ENCODE peak calls at places on chromosomes 3 and 15, in nine cellular contexts. One of them, this sample, is unnamed. For H3K9me3, the result is how much of the 10 kb centered on the place peaks cover.

GRCh38 chr3:38497026-38497425 is 886 bp downstream of the EXOG start:
- DNase-seq in HCT116: no peak
- DNase-seq in endothelial cell of umbilical vein: no peak
- DNase-seq in gastrocnemius medialis: no peak
- DNase-seq in K562: peak
- DNase-seq in adrenal gland: no peak
- DNase-seq in stomach: no peak
- DNase-seq in heart left ventricle: no peak
- DNase-seq in ovary: no peak
- DNase-seq in this sample: no peak

GRCh38 chr15:52259503-52259902 is 36.1 kb downstream of the MYO5C start:
- DNase-seq in HCT116: no peak
- DNase-seq in heart left ventricle: no peak
- DNase-seq in K562: no peak
- DNase-seq in ovary: no peak
- DNase-seq in stomach: no peak
- DNase-seq in gastrocnemius medialis: no peak
- DNase-seq in endothelial cell of umbilical vein: no peak
- DNase-seq in adrenal gland: no peak
- DNase-seq in this sample: no peak

GRCh38 chr3:86785381-86785780 is 205.6 kb downstream of the VGLL3 start:
- DNase-seq in gastrocnemius medialis: no peak
- DNase-seq in HCT116: no peak
- DNase-seq in stomach: no peak
- DNase-seq in adrenal gland: no peak
- DNase-seq in endothelial cell of umbilical vein: no peak
- DNase-seq in ovary: no peak
- DNase-seq in K562: no peak
- DNase-seq in heart left ventricle: no peak
- DNase-seq in this sample: no peak

GRCh38 chr3:163218336-163218735 is 1721.7 kb downstream of the OTOL1 start:
- DNase-seq in gastrocnemius medialis: no peak
- DNase-seq in ovary: no peak
- DNase-seq in HCT116: no peak
- DNase-seq in K562: no peak
- DNase-seq in adrenal gland: no peak
- DNase-seq in stomach: no peak
- DNase-seq in heart left ventricle: no peak
- DNase-seq in endothelial cell of umbilical vein: no peak
- DNase-seq in this sample: no peak

GRCh38 chr3:149252272-149252671 is 30.6 kb upstream of the CP start:
- DNase-seq in stomach: no peak
- DNase-seq in gastrocnemius medialis: no peak
- DNase-seq in endothelial cell of umbilical vein: no peak
- DNase-seq in HCT116: no peak
- DNase-seq in heart left ventricle: no peak
- DNase-seq in adrenal gland: no peak
- DNase-seq in ovary: no peak
- DNase-seq in K562: no peak
- DNase-seq in this sample: no peak

GRCh38 chr3:149554826-149555225 is 80.3 kb downstream of the TM4SF4 start:
- DNase-seq in HCT116: peak
- DNase-seq in adrenal gland: no peak
- DNase-seq in stomach: no peak
- DNase-seq in heart left ventricle: no peak
- DNase-seq in ovary: no peak
- DNase-seq in endothelial cell of umbilical vein: peak
- DNase-seq in K562: no peak
- DNase-seq in gastrocnemius medialis: no peak
- DNase-seq in this sample: no peak

GRCh38 chr15:66477011-66477410 is 20.6 kb downstream of the SNAPC5 start:
- DNase-seq in stomach: no peak
- DNase-seq in adrenal gland: no peak
- DNase-seq in K562: no peak
- DNase-seq in ovary: no peak
- DNase-seq in gastrocnemius medialis: no peak
- DNase-seq in heart left ventricle: no peak
- DNase-seq in endothelial cell of umbilical vein: no peak
- DNase-seq in HCT116: no peak
- DNase-seq in this sample: no peak

GRCh38 chr3:20916966-20917606 is 731.1 kb upstream of the SGO1 start:
- DNase-seq in adrenal gland: no peak
- DNase-seq in ovary: no peak
- DNase-seq in endothelial cell of umbilical vein: no peak
- DNase-seq in gastrocnemius medialis: no peak
- DNase-seq in HCT116: no peak
- DNase-seq in heart left ventricle: no peak
- DNase-seq in stomach: no peak
- DNase-seq in K562: no peak
- DNase-seq in this sample: no peak

GRCh38 chr15:85778107-85778776 is 16.5 kb downstream of the KLHL25 start:
- DNase-seq in adrenal gland: no peak
- DNase-seq in ovary: no peak
- DNase-seq in K562: no peak
- DNase-seq in endothelial cell of umbilical vein: no peak
- DNase-seq in heart left ventricle: peak
- DNase-seq in stomach: no peak
- DNase-seq in HCT116: no peak
- DNase-seq in gastrocnemius medialis: peak
- DNase-seq in this sample: no peak

GRCh38 chr3:186098740-186099139 is 10.1 kb downstream of the ETV5 start:
- DNase-seq in heart left ventricle: no peak
- DNase-seq in gastrocnemius medialis: no peak
- DNase-seq in endothelial cell of umbilical vein: no peak
- DNase-seq in K562: no peak
- DNase-seq in ovary: no peak
- DNase-seq in stomach: no peak
- DNase-seq in HCT116: no peak
- DNase-seq in adrenal gland: no peak
- DNase-seq in this sample: no peak

GRCh38 chr3:127115691-127116351 is 77.1 kb upstream of the PRR23E start:
- DNase-seq in adrenal gland: no peak
- DNase-seq in endothelial cell of umbilical vein: no peak
- DNase-seq in ovary: no peak
- DNase-seq in stomach: no peak
- DNase-seq in HCT116: no peak
- DNase-seq in gastrocnemius medialis: no peak
- DNase-seq in K562: no peak
- DNase-seq in heart left ventricle: no peak
- DNase-seq in this sample: no peak

GRCh38 chr3:171028025-171028778 is 1.7 kb upstream of the SLC2A2 start:
- DNase-seq in ovary: peak
- DNase-seq in stomach: peak
- DNase-seq in K562: peak
- DNase-seq in gastrocnemius medialis: peak
- DNase-seq in adrenal gland: peak
- DNase-seq in heart left ventricle: peak
- DNase-seq in endothelial cell of umbilical vein: peak
- DNase-seq in HCT116: no peak
- DNase-seq in this sample: no peak

GRCh38 chr3:174863488-174863887 is 4.4 kb downstream of the NAALADL2 start:
- DNase-seq in adrenal gland: no peak
- DNase-seq in HCT116: peak
- DNase-seq in gastrocnemius medialis: no peak
- DNase-seq in stomach: no peak
- DNase-seq in heart left ventricle: no peak
- DNase-seq in ovary: no peak
- DNase-seq in K562: no peak
- DNase-seq in endothelial cell of umbilical vein: no peak
- DNase-seq in this sample: no peak

DNA sequence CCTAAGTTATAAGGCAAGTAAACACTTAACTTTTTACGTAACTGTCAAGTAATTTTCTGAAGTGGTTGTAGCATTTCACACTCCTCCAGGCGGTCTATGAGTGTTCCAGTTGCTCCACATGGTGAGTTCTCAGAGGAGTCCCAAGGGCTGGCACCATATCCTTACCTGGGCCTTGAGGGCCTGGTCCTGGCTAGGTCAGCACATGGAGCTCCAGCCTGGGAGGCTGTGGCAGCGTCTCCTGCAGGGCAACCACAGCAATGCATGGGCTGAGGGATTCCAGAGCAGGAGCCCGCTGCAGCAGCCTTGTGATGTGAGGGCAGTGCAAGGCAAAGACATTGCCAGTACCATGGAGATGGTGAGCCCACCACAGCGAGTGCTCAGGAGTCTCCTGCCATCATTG is 32.2 kb upstream of the LYZL4 start:
- DNase-seq in endothelial cell of umbilical vein: no peak
- DNase-seq in stomach: no peak
- DNase-seq in K562: peak
- DNase-seq in ovary: no peak
- DNase-seq in adrenal gland: no peak
- DNase-seq in gastrocnemius medialis: no peak
- DNase-seq in HCT116: no peak
- DNase-seq in heart left ventricle: no peak
- DNase-seq in this sample: no peak
- TF ChIP-seq CTCF in endothelial cell of umbilical vein: no peak
- TF ChIP-seq CTCF in stomach: no peak
- TF ChIP-seq CTCF in K562: peak
- TF ChIP-seq CTCF in ovary: no peak
- TF ChIP-seq CTCF in adrenal gland: no peak
- TF ChIP-seq CTCF in gastrocnemius medialis: no peak
- TF ChIP-seq CTCF in HCT116: peak
- TF ChIP-seq CTCF in heart left ventricle: no peak
- TF ChIP-seq CTCF in this sample: no peak

DNA sequence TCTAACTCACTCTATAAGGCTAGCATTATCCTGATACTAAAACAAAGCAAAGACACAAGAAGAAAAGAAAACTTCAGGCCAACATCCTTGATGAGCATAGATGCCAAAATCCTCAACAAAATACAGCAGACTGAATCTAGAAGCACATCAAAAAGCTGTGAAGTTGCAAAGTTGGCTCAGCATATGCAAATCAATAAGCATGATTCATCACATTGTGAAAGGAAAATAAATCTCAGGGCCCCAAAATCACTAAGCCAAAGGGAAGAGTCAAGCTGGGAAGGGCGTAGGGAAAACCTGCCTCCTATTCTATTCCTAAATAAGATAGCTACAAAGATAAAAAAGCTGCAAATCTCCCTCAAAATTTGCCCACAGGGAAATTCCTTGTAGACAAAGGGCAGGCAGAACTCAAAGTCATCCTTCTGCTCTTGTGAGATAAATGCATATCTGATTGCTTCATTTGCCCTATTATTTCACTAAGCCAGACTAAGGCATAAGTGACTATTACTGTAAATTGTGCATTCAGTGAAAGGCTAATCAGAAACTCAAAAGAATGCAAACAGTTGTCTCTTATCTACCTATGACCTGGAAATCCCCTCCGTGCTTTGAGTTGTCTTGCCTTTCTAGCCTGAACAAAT is 30.4 kb upstream of the CCNL1 start:
- DNase-seq in endothelial cell of umbilical vein: no peak
- DNase-seq in heart left ventricle: no peak
- DNase-seq in stomach: no peak
- DNase-seq in adrenal gland: no peak
- DNase-seq in K562: no peak
- DNase-seq in gastrocnemius medialis: no peak
- DNase-seq in HCT116: no peak
- DNase-seq in ovary: no peak
- DNase-seq in this sample: no peak
- H3K9me3 ChIP-seq in endothelial cell of umbilical vein: under half
- H3K9me3 ChIP-seq in heart left ventricle: under half
- H3K9me3 ChIP-seq in stomach: half or more
- H3K9me3 ChIP-seq in adrenal gland: under half
- H3K9me3 ChIP-seq in K562: under half
- H3K9me3 ChIP-seq in gastrocnemius medialis: under half
- H3K9me3 ChIP-seq in HCT116: under half
- H3K9me3 ChIP-seq in ovary: under half
- H3K9me3 ChIP-seq in this sample: half or more

GRCh38 chr3:58668247-58668646 is 1.7 kb upstream of the FAM3D start:
- DNase-seq in K562: no peak
- DNase-seq in ovary: no peak
- DNase-seq in stomach: peak
- DNase-seq in HCT116: no peak
- DNase-seq in heart left ventricle: no peak
- DNase-seq in gastrocnemius medialis: no peak
- DNase-seq in endothelial cell of umbilical vein: no peak
- DNase-seq in adrenal gland: peak
- DNase-seq in this sample: no peak

GRCh38 chr3:58665410-58665809 is 1.2 kb downstream of the FAM3D start:
- DNase-seq in K562: no peak
- DNase-seq in heart left ventricle: no peak
- DNase-seq in gastrocnemius medialis: no peak
- DNase-seq in endothelial cell of umbilical vein: no peak
- DNase-seq in ovary: no peak
- DNase-seq in stomach: no peak
- DNase-seq in HCT116: no peak
- DNase-seq in adrenal gland: no peak
- DNase-seq in this sample: no peak

GRCh38 chr3:58667229-58667628 is 655 bp upstream of the FAM3D start:
- DNase-seq in gastrocnemius medialis: no peak
- DNase-seq in adrenal gland: no peak
- DNase-seq in HCT116: no peak
- DNase-seq in endothelial cell of umbilical vein: no peak
- DNase-seq in stomach: peak
- DNase-seq in ovary: no peak
- DNase-seq in heart left ventricle: no peak
- DNase-seq in K562: no peak
- DNase-seq in this sample: no peak

GRCh38 chr3:58667704-58668103 is 1.1 kb upstream of the FAM3D start:
- DNase-seq in adrenal gland: no peak
- DNase-seq in K562: no peak
- DNase-seq in ovary: no peak
- DNase-seq in endothelial cell of umbilical vein: no peak
- DNase-seq in stomach: peak
- DNase-seq in HCT116: no peak
- DNase-seq in heart left ventricle: no peak
- DNase-seq in gastrocnemius medialis: no peak
- DNase-seq in this sample: no peak

GRCh38 chr3:58666683-58667082 is at the start of gene FAM3D:
- DNase-seq in adrenal gland: no peak
- DNase-seq in ovary: no peak
- DNase-seq in stomach: peak
- DNase-seq in heart left ventricle: no peak
- DNase-seq in gastrocnemius medialis: no peak
- DNase-seq in K562: no peak
- DNase-seq in endothelial cell of umbilical vein: peak
- DNase-seq in HCT116: no peak
- DNase-seq in this sample: no peak
- TF ChIP-seq POLR2A in adrenal gland: no peak
- TF ChIP-seq POLR2A in ovary: no peak
- TF ChIP-seq POLR2A in stomach: no peak
- TF ChIP-seq POLR2A in heart left ventricle: no peak
- TF ChIP-seq POLR2A in gastrocnemius medialis: no peak
- TF ChIP-seq POLR2A in K562: no peak
- TF ChIP-seq POLR2A in endothelial cell of umbilical vein: no peak
- TF ChIP-seq POLR2A in HCT116: no peak
- TF ChIP-seq POLR2A in this sample: no peak

GRCh38 chr3:63437858-63438257 is 159.8 kb downstream of the SYNPR start:
- DNase-seq in HCT116: no peak
- DNase-seq in ovary: no peak
- DNase-seq in K562: no peak
- DNase-seq in heart left ventricle: no peak
- DNase-seq in stomach: no peak
- DNase-seq in endothelial cell of umbilical vein: no peak
- DNase-seq in gastrocnemius medialis: no peak
- DNase-seq in adrenal gland: no peak
- DNase-seq in this sample: no peak

GRCh38 chr3:63442918-63443317 is 164.8 kb downstream of the SYNPR start:
- DNase-seq in K562: no peak
- DNase-seq in adrenal gland: no peak
- DNase-seq in heart left ventricle: no peak
- DNase-seq in endothelial cell of umbilical vein: no peak
- DNase-seq in ovary: no peak
- DNase-seq in stomach: no peak
- DNase-seq in gastrocnemius medialis: no peak
- DNase-seq in HCT116: no peak
- DNase-seq in this sample: no peak

GRCh38 chr3:63441262-63441661 is 163.2 kb downstream of the SYNPR start:
- DNase-seq in ovary: no peak
- DNase-seq in stomach: peak
- DNase-seq in K562: no peak
- DNase-seq in adrenal gland: no peak
- DNase-seq in heart left ventricle: no peak
- DNase-seq in endothelial cell of umbilical vein: no peak
- DNase-seq in gastrocnemius medialis: no peak
- DNase-seq in HCT116: no peak
- DNase-seq in this sample: no peak
- TF ChIP-seq CTCF in ovary: no peak
- TF ChIP-seq CTCF in stomach: no peak
- TF ChIP-seq CTCF in K562: no peak
- TF ChIP-seq CTCF in adrenal gland: no peak
- TF ChIP-seq CTCF in heart left ventricle: no peak
- TF ChIP-seq CTCF in endothelial cell of umbilical vein: no peak
- TF ChIP-seq CTCF in gastrocnemius medialis: no peak
- TF ChIP-seq CTCF in HCT116: no peak
- TF ChIP-seq CTCF in this sample: no peak

This sample was measured in esophagus squamous epithelium.